ENCODE peak calls at places on chromosome 13, in five cellular contexts. One of them, this sample, is unnamed.

GRCh38 chr13:35672611-35673010 is 196.1 kb upstream of the MAB21L1 start:
- DNase-seq in Panc1: no peak
- DNase-seq in prostate gland: no peak
- DNase-seq in HCT116: no peak
- DNase-seq in stomach: no peak
- DNase-seq in this sample: no peak

GRCh38 chr13:36685912-36686311 is 12.1 kb downstream of the SERTM1 start:
- DNase-seq in Panc1: no peak
- DNase-seq in prostate gland: no peak
- DNase-seq in HCT116: no peak
- DNase-seq in stomach: no peak
- DNase-seq in this sample: no peak

GRCh38 chr13:112725346-112726017 is 35.6 kb downstream of the ATP11A start:
- DNase-seq in Panc1: no peak
- DNase-seq in prostate gland: no peak
- DNase-seq in HCT116: peak; percentile 48
- DNase-seq in stomach: no peak
- DNase-seq in this sample: peak; percentile 56

GRCh38 chr13:24631922-24632321 is 48.3 kb upstream of the ATP12A start:
- DNase-seq in Panc1: no peak
- DNase-seq in prostate gland: no peak
- DNase-seq in HCT116: no peak
- DNase-seq in stomach: no peak
- DNase-seq in this sample: no peak

GRCh38 chr13:53137777-53138176 is 109.2 kb downstream of the OLFM4 start:
- DNase-seq in Panc1: no peak
- DNase-seq in prostate gland: no peak
- DNase-seq in HCT116: no peak
- DNase-seq in stomach: no peak
- DNase-seq in this sample: no peak

GRCh38 chr13:48626077-48626449 is 27.7 kb upstream of the CYSLTR2 start:
- DNase-seq in Panc1: no peak
- DNase-seq in prostate gland: no peak
- DNase-seq in HCT116: no peak
- DNase-seq in stomach: no peak
- DNase-seq in this sample: no peak

GRCh38 chr13:102877285-102877684 is 31.5 kb downstream of the ERCC5 start:
- DNase-seq in Panc1: no peak
- DNase-seq in prostate gland: no peak
- DNase-seq in HCT116: no peak
- DNase-seq in stomach: no peak
- DNase-seq in this sample: no peak

GRCh38 chr13:28532226-28533048 is 37.5 kb upstream of the FLT1 start:
- DNase-seq in Panc1: no peak
- DNase-seq in prostate gland: no peak
- DNase-seq in HCT116: no peak
- DNase-seq in stomach: no peak
- DNase-seq in this sample: peak; percentile 81

GRCh38 chr13:25973576-25973975 is 78.2 kb downstream of the SHISA2 start:
- DNase-seq in Panc1: no peak
- DNase-seq in prostate gland: no peak
- DNase-seq in HCT116: no peak
- DNase-seq in stomach: no peak
- DNase-seq in this sample: no peak

GRCh38 chr13:112096959-112097358 is 30.0 kb downstream of the SOX1 start:
- DNase-seq in Panc1: no peak
- DNase-seq in prostate gland: no peak
- DNase-seq in HCT116: no peak
- DNase-seq in stomach: no peak
- DNase-seq in this sample: no peak

GRCh38 chr13:74322562-74322961 is 188.4 kb upstream of the KLF12 start:
- DNase-seq in Panc1: no peak
- DNase-seq in prostate gland: no peak
- DNase-seq in HCT116: no peak
- DNase-seq in stomach: no peak
- DNase-seq in this sample: no peak

DNA sequence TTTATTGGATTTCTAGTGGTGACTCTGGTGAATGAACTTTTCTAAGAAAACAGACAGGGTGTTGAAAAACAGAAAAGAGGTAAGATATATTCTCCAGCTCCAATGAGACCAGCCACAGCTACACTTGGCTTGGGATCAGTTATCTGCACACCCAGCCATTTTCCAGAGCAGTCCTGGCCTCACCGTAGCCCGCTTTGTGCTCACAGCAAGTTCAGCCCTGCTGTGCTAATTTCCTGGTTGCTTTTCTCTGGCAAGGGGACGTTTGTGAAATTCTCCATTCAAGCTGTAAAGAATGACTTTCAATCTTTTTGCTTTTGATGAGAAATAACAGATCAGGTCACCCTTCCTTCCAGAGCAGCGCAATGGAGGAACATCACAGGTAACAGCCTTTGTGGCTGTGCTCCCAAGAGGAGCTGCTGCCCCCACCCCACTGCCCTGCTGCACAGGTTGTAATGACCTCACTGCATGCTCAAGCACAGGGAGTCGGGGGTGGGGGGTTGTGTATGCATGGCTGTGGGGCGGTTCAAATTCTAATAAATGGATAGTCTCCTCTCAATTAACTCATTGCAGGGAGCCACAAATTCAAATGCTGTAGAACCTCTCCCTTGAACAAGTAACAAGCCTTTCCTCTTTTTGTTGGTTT is 516.6 kb upstream of the NBEA start:
- DNase-seq in Panc1: no peak
- DNase-seq in prostate gland: no peak
- DNase-seq in HCT116: no peak
- DNase-seq in stomach: no peak
- DNase-seq in this sample: no peak
- TF ChIP-seq POLR2AphosphoS5 in Panc1: no peak
- TF ChIP-seq POLR2AphosphoS5 in prostate gland: no peak
- TF ChIP-seq POLR2AphosphoS5 in HCT116: no peak
- TF ChIP-seq POLR2AphosphoS5 in stomach: no peak
- TF ChIP-seq POLR2AphosphoS5 in this sample: no peak

GRCh38 chr13:98004107-98004506 is 50.6 kb downstream of the IPO5 start:
- DNase-seq in Panc1: no peak
- DNase-seq in prostate gland: peak; percentile 9
- DNase-seq in HCT116: no peak
- DNase-seq in stomach: no peak
- DNase-seq in this sample: no peak

GRCh38 chr13:97999653-98000052 is 46.2 kb downstream of the IPO5 start:
- DNase-seq in Panc1: no peak
- DNase-seq in prostate gland: no peak
- DNase-seq in HCT116: no peak
- DNase-seq in stomach: no peak
- DNase-seq in this sample: no peak
- H3K4me1 ChIP-seq in Panc1: no peaks in the 10 kb centered on the region
- H3K4me1 ChIP-seq in prostate gland: no peaks in the 10 kb centered on the region
- H3K4me1 ChIP-seq in HCT116: no peaks in the 10 kb centered on the region
- H3K4me1 ChIP-seq in stomach: peaks cover 10% of the 10 kb centered on the region
- H3K4me1 ChIP-seq in this sample: no peaks in the 10 kb centered on the region

GRCh38 chr13:46158983-46159382 is 23.0 kb downstream of the LCP1 start:
- DNase-seq in Panc1: no peak
- DNase-seq in prostate gland: no peak
- DNase-seq in HCT116: no peak
- DNase-seq in stomach: no peak
- DNase-seq in this sample: no peak
- TF ChIP-seq POLR2AphosphoS5 in Panc1: no peak
- TF ChIP-seq POLR2AphosphoS5 in prostate gland: no peak
- TF ChIP-seq POLR2AphosphoS5 in HCT116: no peak
- TF ChIP-seq POLR2AphosphoS5 in stomach: no peak
- TF ChIP-seq POLR2AphosphoS5 in this sample: no peak

DNA sequence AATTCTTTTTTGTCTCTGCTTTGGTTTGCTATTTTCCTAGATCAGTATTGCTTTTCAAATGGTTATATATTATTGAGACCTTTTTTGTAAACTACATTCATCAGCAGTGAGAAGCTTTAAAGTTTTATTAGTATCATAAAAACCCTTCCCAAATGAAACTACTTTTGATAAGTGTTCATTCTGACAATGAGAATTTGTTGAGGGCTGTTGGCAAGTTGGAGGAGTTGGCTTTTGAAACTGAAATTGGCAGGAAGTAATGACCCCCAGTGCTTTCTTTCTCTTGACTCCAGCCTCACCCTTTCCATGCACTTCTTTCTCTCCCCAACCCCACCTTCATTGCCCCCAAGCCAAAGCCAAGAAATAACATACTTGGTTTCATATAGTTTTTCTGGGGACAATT is 113.8 kb downstream of the ZIC5 start:
- DNase-seq in Panc1: no peak
- DNase-seq in prostate gland: no peak
- DNase-seq in HCT116: no peak
- DNase-seq in stomach: no peak
- DNase-seq in this sample: no peak
- H3K4me1 ChIP-seq in Panc1: no peaks in the 10 kb centered on the region
- H3K4me1 ChIP-seq in prostate gland: no peaks in the 10 kb centered on the region
- H3K4me1 ChIP-seq in HCT116: no peaks in the 10 kb centered on the region
- H3K4me1 ChIP-seq in stomach: no peaks in the 10 kb centered on the region
- H3K4me1 ChIP-seq in this sample: peaks cover 6% of the 10 kb centered on the region

GRCh38 chr13:66992183-66992582 is 238.0 kb downstream of the PCDH9 start:
- DNase-seq in Panc1: no peak
- DNase-seq in prostate gland: no peak
- DNase-seq in HCT116: no peak
- DNase-seq in stomach: no peak
- DNase-seq in this sample: no peak

GRCh38 chr13:66994097-66994496 is 236.0 kb downstream of the PCDH9 start:
- DNase-seq in Panc1: no peak
- DNase-seq in prostate gland: no peak
- DNase-seq in HCT116: no peak
- DNase-seq in stomach: peak; percentile 61
- DNase-seq in this sample: peak; percentile 75

GRCh38 chr13:66995366-66995663 is 234.8 kb downstream of the PCDH9 start:
- DNase-seq in Panc1: no peak
- DNase-seq in prostate gland: no peak
- DNase-seq in HCT116: no peak
- DNase-seq in stomach: no peak
- DNase-seq in this sample: no peak

GRCh38 chr13:66994498-66995365 is 235.4 kb downstream of the PCDH9 start:
- DNase-seq in Panc1: no peak
- DNase-seq in prostate gland: no peak
- DNase-seq in HCT116: no peak
- DNase-seq in stomach: no peak
- DNase-seq in this sample: peak; percentile 50

GRCh38 chr13:66992683-66993082 is 237.5 kb downstream of the PCDH9 start:
- DNase-seq in Panc1: no peak
- DNase-seq in prostate gland: no peak
- DNase-seq in HCT116: no peak
- DNase-seq in stomach: no peak
- DNase-seq in this sample: no peak
- TF ChIP-seq POLR2AphosphoS5 in Panc1: no peak
- TF ChIP-seq POLR2AphosphoS5 in prostate gland: no peak
- TF ChIP-seq POLR2AphosphoS5 in HCT116: no peak
- TF ChIP-seq POLR2AphosphoS5 in stomach: no peak
- TF ChIP-seq POLR2AphosphoS5 in this sample: no peak

DNA sequence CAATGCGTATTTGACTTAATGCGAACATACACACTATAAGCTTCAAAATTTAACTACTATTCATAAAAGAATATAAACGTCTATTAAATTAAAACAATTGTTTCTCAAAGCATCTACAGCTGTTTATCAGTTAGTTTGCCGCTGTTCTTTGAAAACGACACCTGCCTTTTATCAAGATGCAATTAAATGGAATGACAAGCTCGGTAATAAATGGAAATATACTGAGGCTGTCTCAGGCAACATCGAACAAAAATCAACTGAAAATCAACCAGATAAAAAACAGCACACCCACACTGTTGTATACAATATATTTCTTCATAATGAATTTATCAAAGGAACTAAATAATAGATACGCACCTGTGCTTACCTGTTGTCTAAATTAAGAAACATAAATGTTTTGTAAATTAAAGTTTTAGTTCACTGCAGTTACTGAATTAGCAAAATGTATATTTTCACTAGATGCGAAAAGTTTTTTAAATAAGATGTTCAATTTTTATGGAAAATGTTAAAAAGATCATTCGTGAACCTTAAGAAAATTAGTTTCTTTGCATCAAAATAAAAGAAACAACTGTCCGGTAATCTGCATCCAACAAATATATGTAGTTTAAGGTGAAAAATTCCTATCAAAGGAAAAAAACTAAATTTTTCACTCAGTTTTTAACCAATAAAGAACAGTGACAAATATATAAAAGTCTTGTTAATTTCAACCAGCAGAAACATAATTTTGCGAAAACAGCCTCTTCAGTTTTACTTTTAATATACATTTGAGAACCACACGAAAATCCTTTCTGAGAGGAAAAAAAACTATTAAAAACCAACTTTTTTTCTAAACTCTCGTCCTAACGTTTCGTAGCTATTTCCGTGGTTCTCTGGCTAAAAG is 64.3 kb downstream of the KCNRG start:
- DNase-seq in Panc1: no peak
- DNase-seq in prostate gland: no peak
- DNase-seq in HCT116: no peak
- DNase-seq in stomach: no peak
- DNase-seq in this sample: no peak
- H3K4me1 ChIP-seq in Panc1: peaks cover 26% of the 10 kb centered on the region
- H3K4me1 ChIP-seq in prostate gland: no peaks in the 10 kb centered on the region
- H3K4me1 ChIP-seq in HCT116: peaks cover 24% of the 10 kb centered on the region
- H3K4me1 ChIP-seq in stomach: peaks cover 39% of the 10 kb centered on the region
- H3K4me1 ChIP-seq in this sample: peaks cover 87% of the 10 kb centered on the region

GRCh38 chr13:95607363-95607762 is 37.1 kb downstream of the DZIP1 start:
- DNase-seq in Panc1: no peak
- DNase-seq in prostate gland: no peak
- DNase-seq in HCT116: no peak
- DNase-seq in stomach: no peak
- DNase-seq in this sample: no peak

GRCh38 chr13:95605426-95606125 is 38.9 kb downstream of the DZIP1 start:
- DNase-seq in Panc1: no peak
- DNase-seq in prostate gland: no peak
- DNase-seq in HCT116: no peak
- DNase-seq in stomach: no peak
- DNase-seq in this sample: no peak

GRCh38 chr13:95601906-95602305 is 42.6 kb downstream of the DZIP1 start:
- DNase-seq in Panc1: no peak
- DNase-seq in prostate gland: no peak
- DNase-seq in HCT116: no peak
- DNase-seq in stomach: no peak
- DNase-seq in this sample: no peak

GRCh38 chr13:95603887-95604533 is 40.5 kb downstream of the DZIP1 start:
- DNase-seq in Panc1: no peak
- DNase-seq in prostate gland: peak; percentile 65
- DNase-seq in HCT116: no peak
- DNase-seq in stomach: peak; percentile 46
- DNase-seq in this sample: no peak

GRCh38 chr13:95604534-95604915 is 40.0 kb downstream of the DZIP1 start:
- DNase-seq in Panc1: no peak
- DNase-seq in prostate gland: no peak
- DNase-seq in HCT116: no peak
- DNase-seq in stomach: no peak
- DNase-seq in this sample: no peak
- TF ChIP-seq POLR2AphosphoS5 in Panc1: no peak
- TF ChIP-seq POLR2AphosphoS5 in prostate gland: no peak
- TF ChIP-seq POLR2AphosphoS5 in HCT116: no peak
- TF ChIP-seq POLR2AphosphoS5 in stomach: no peak
- TF ChIP-seq POLR2AphosphoS5 in this sample: no peak